ENCODE peak calls at places on chromosome 2, in five cellular contexts. H is activated T-cell treated with anti-CD3 and anti-CD28 coated beads for 48 hours; K is stimulated activated CD8-positive, alpha-beta memory T cell treated with anti-CD3 and anti-CD28 coated beads, Interleukin-4, amount 100 ng/mL, for 1 hour; C is HS-5; L is iris pigment epithelial cell. B is an unnamed sample.

GRCh38 chr2:173205375-173205774 is 129.7 kb downstream of the MAP3K20 start:
- DNase-seq in C (no peak), K (no peak), H (no peak), L (peak; percentile 88), B (no peak)

GRCh38 chr2:16717477-16717876 is 51.8 kb upstream of the CYRIA start:
- DNase-seq in L (no peak), C (no peak), K (no peak), H (no peak), B (no peak)

GRCh38 chr2:113212245-113213060 is 38.7 kb downstream of the PSD4 start:
- DNase-seq in C (no peak), L (no peak), H (no peak), K (no peak), B (no peak)

GRCh38 chr2:203376173-203376572 is 48.0 kb downstream of the ABI2 start:
- DNase-seq in L (no peak), K (no peak), H (no peak), C (no peak), B (no peak)

GRCh38 chr2:241309684-241310117 is 5.8 kb downstream of the HDLBP start:
- DNase-seq in C (no peak), K (peak; percentile 26), H (peak; percentile 51), L (peak; percentile 73), B (no peak)

GRCh38 chr2:71101656-71102055 is 28.4 kb downstream of the MCEE start:
- DNase-seq in H (no peak), L (peak; percentile 91), K (no peak), C (peak; percentile 10), B (peak; percentile 39)

GRCh38 chr2:149650006-149650405 is 62.4 kb upstream of the MMADHC start:
- DNase-seq in C (no peak), L (peak; percentile 56), K (no peak), H (no peak), B (no peak)

GRCh38 chr2:173751245-173751975 is 213.8 kb downstream of the SP3 start:
- DNase-seq in H (no peak), L (no peak), C (no peak), K (no peak), B (no peak)

GRCh38 chr2:242029422-242030225 is 160.1 kb downstream of the RTP5 start:
- DNase-seq in L (no peak), H (no peak), C (no peak), K (no peak), B (no peak)

GRCh38 chr2:45089554-45090261 is 80.5 kb upstream of the SIX2 start:
- DNase-seq in K (no peak), C (no peak), H (no peak), L (no peak), B (no peak)

GRCh38 chr2:70738159-70738558 is 29.8 kb downstream of the ADD2 start:
- DNase-seq in K (no peak), L (no peak), C (no peak), H (no peak), B (no peak)

GRCh38 chr2:235446082-235446481 is 47.8 kb upstream of the AGAP1 start:
- DNase-seq in K (no peak), H (no peak), L (no peak), C (no peak), B (no peak)

GRCh38 chr2:129480790-129481189 is 498.7 kb upstream of the RAB6C start:
- DNase-seq in L (no peak), H (no peak), K (no peak), C (no peak), B (no peak)

GRCh38 chr2:80238692-80239469 is 65.7 kb downstream of the LRRTM1 start:
- DNase-seq in H (no peak), C (peak; percentile 28), L (peak; percentile 17), K (no peak), B (no peak)

GRCh38 chr2:100182494-100183355 is 40.3 kb upstream of the AFF3 start:
- DNase-seq in L (no peak), H (no peak), C (no peak), K (no peak), B (no peak)

GRCh38 chr2:224925066-224925821 is 117.0 kb downstream of the DOCK10 start:
- DNase-seq in K (no peak), C (no peak), H (no peak), L (no peak), B (no peak)

GRCh38 chr2:219289537-219290361 is 10.6 kb downstream of the DNAJB2 start:
- DNase-seq in L (peak; percentile 88), H (no peak), K (no peak), C (no peak), B (no peak)

GRCh38 chr2:20488136-20488705 is 41.3 kb downstream of the RHOB start:
- DNase-seq in K (no peak), C (no peak), L (no peak), H (no peak), B (no peak)

GRCh38 chr2:105771841-105772240 is 27.1 kb downstream of the NCK2 start:
- DNase-seq in H (no peak), K (no peak), L (no peak), C (no peak), B (no peak)

GRCh38 chr2:95385570-95385984 is 16.9 kb upstream of the FAHD2A start:
- DNase-seq in L (no peak), C (no peak), K (no peak), H (no peak), B (no peak)

GRCh38 chr2:226524381-226524843 is 275.2 kb downstream of the IRS1 start:
- DNase-seq in L (peak; percentile 98), K (no peak), H (no peak), C (no peak), B (no peak)

GRCh38 chr2:115196577-115196976 is 754.1 kb downstream of the DPP10 start:
- DNase-seq in K (no peak), H (no peak), C (no peak), L (no peak), B (no peak)

GRCh38 chr2:85410584-85411404 is 628 bp upstream of the CAPG start:
- DNase-seq in L (no peak), H (no peak), K (no peak), C (no peak), B (no peak)

GRCh38 chr2:54209379-54209778 is 46.6 kb downstream of the TSPYL6 start:
- DNase-seq in C (no peak), K (no peak), L (peak; percentile 53), H (no peak), B (no peak)

GRCh38 chr2:29361255-29361654 is 246.0 kb downstream of the CLIP4 start:
- DNase-seq in K (no peak), C (no peak), L (peak; percentile 9), H (no peak), B (no peak)

GRCh38 chr2:12048551-12048950 is 302.1 kb downstream of the LPIN1 start:
- DNase-seq in H (no peak), C (no peak), K (no peak), L (no peak), B (no peak)

GRCh38 chr2:165428996-165429395 is 40.5 kb upstream of the CSRNP3 start:
- DNase-seq in L (peak; percentile 11), C (no peak), H (no peak), K (no peak), B (no peak)

GRCh38 chr2:18578033-18578432 is 11.3 kb downstream of the NT5C1B start:
- DNase-seq in K (no peak), L (peak; percentile 28), H (no peak), C (no peak), B (no peak)

GRCh38 chr2:28382755-28383154 is 9.9 kb upstream of the FOSL2 start:
- DNase-seq in H (no peak), C (no peak), L (no peak), K (no peak), B (no peak)

GRCh38 chr2:116513991-116514390 is 1300.5 kb upstream of the DDX18 start:
- DNase-seq in L (no peak), K (no peak), C (no peak), H (no peak), B (no peak)

GRCh38 chr2:205175831-205176230 is 506.5 kb upstream of the NRP2 start:
- DNase-seq in K (no peak), L (no peak), H (no peak), C (no peak), B (no peak)

GRCh38 chr2:150809083-150809482 is 321.6 kb upstream of the RND3 start:
- DNase-seq in K (no peak), L (no peak), H (no peak), C (no peak), B (no peak)

GRCh38 chr2:112161431-112162145 is 23.4 kb downstream of the FBLN7 start:
- DNase-seq in H (no peak), C (no peak), K (no peak), L (no peak), B (no peak)